ENCODE peak calls at places on chromosome 11, in five cellular contexts. T is MCF 10A, F is uterus, R is GM06990, D is B cell. U is an unnamed sample.

GRCh38 chr11:131511794-131512193 is 141.4 kb downstream of the NTM start:
- DNase-seq in T (no peak), D (no peak), F (no peak), R (no peak), U (no peak)

GRCh38 chr11:65224939-65225283 is 36.9 kb upstream of the POLA2 start:
- DNase-seq in R (no peak), T (peak; percentile 80), F (peak; percentile 67), D (no peak), U (peak; percentile 70)

GRCh38 chr11:102806296-102806695 is 8.3 kb upstream of the MMP1 start:
- DNase-seq in R (no peak), T (no peak), F (no peak), D (no peak), U (peak; percentile 92)

GRCh38 chr11:7227724-7228123 is 24.0 kb upstream of the SYT9 start:
- DNase-seq in D (no peak), T (no peak), F (no peak), R (no peak), U (no peak)

GRCh38 chr11:70578371-70578770 is 180.0 kb downstream of the CTTN start:
- DNase-seq in T (no peak), D (no peak), R (no peak), F (no peak), U (no peak)

GRCh38 chr11:120510406-120511115 is 987 bp upstream of the GRIK4 start:
- DNase-seq in F (no peak), R (no peak), T (no peak), D (no peak), U (no peak)

GRCh38 chr11:1701041-1701807 is 4.2 kb downstream of the KRTAP5-6 start:
- DNase-seq in T (no peak), D (no peak), F (no peak), R (no peak), U (no peak)

GRCh38 chr11:117717485-117718314 is 79.3 kb downstream of the DSCAML1 start:
- DNase-seq in D (no peak), F (no peak), R (no peak), T (no peak), U (no peak)

GRCh38 chr11:16095756-16096155 is 260.6 kb downstream of the SOX6 start:
- DNase-seq in T (no peak), F (no peak), R (no peak), D (no peak), U (no peak)

GRCh38 chr11:128884054-128884453 is 7.1 kb upstream of the KCNJ5 start:
- DNase-seq in D (no peak), F (no peak), T (no peak), R (no peak), U (no peak)

GRCh38 chr11:43518407-43519165 is 159.9 kb downstream of the TTC17 start:
- DNase-seq in R (no peak), T (peak; percentile 11), D (no peak), F (no peak), U (peak; percentile 15)

GRCh38 chr11:66912963-66913362 is 45.2 kb downstream of the PC start:
- DNase-seq in D (no peak), F (no peak), T (no peak), R (no peak), U (no peak)

GRCh38 chr11:124113890-124114289 is 1.4 kb upstream of the VWA5A start:
- DNase-seq in F (no peak), D (no peak), R (no peak), T (no peak), U (peak; percentile 7)

GRCh38 chr11:131724436-131724995 is 354.1 kb downstream of the NTM start:
- DNase-seq in F (no peak), R (no peak), D (no peak), T (no peak), U (no peak)

GRCh38 chr11:101765932-101766331 is 148.9 kb upstream of the CEP126 start:
- DNase-seq in R (no peak), D (no peak), T (no peak), F (no peak), U (no peak)

GRCh38 chr11:14422052-14422813 is 63.2 kb upstream of the RRAS2 start:
- DNase-seq in R (no peak), D (no peak), F (peak; percentile 87), T (peak; percentile 91), U (peak; percentile 100)

GRCh38 chr11:45961841-45962240 is 39.4 kb downstream of the LARGE2 start:
- DNase-seq in T (no peak), D (no peak), F (no peak), R (no peak), U (no peak)

GRCh38 chr11:12496181-12497025 is 119.0 kb downstream of the PARVA start:
- DNase-seq in T (no peak), D (no peak), R (no peak), F (no peak), U (no peak)
- TF ChIP-seq CTCF in T (no peak), D (no peak), R (no peak), F (no peak), U (no peak)

GRCh38 chr11:21475276-21475675 is 717.6 kb upstream of the ANO5 start:
- DNase-seq in D (no peak), T (no peak), F (no peak), R (no peak), U (no peak)

GRCh38 chr11:21472256-21472655 is 720.6 kb upstream of the ANO5 start:
- DNase-seq in R (no peak), D (no peak), T (no peak), F (no peak), U (no peak)

GRCh38 chr11:21474529-21474928 is 718.4 kb upstream of the ANO5 start:
- DNase-seq in D (no peak), R (no peak), T (no peak), F (no peak), U (no peak)

GRCh38 chr11:21465920-21466319 is 727.0 kb upstream of the ANO5 start:
- DNase-seq in D (no peak), R (no peak), T (no peak), F (no peak), U (no peak)

GRCh38 chr11:21470521-21470920 is 722.4 kb upstream of the ANO5 start:
- DNase-seq in T (no peak), D (no peak), R (no peak), F (no peak), U (no peak)
- TF ChIP-seq CTCF in T (no peak), D (no peak), R (no peak), F (no peak), U (no peak)

GRCh38 chr11:106132582-106133354 is 55.3 kb downstream of the AASDHPPT start:
- DNase-seq in R (no peak), F (no peak), T (no peak), D (no peak), U (no peak)
- TF ChIP-seq CTCF in R (no peak), F (no peak), T (no peak), D (no peak), U (no peak)

DNA sequence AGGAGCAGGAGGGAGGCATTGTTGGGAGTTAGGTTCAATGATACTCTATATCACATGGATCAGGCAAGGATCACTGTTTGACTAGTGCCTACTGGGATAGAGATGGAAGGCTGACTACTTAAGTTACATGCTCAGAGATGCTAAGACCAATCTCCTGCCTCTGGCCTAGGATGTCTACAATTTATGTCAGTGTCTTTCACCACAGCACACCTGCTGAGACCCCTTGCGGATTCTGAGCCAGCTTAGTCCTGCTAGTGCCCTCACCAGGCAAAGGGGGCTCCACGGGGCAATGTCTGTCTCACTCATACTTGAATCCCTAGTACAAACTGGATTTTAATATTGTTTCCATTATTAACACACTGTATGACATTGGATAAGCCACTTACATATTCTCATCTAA is 732.5 kb downstream of the DLG2 start:
- DNase-seq in F (no peak), R (no peak), D (no peak), T (no peak), U (no peak)
- TF ChIP-seq CTCF in F (no peak), R (no peak), D (no peak), T (no peak), U (no peak)

U was measured in fibroblast of the aortic adventitia.